ENCODE peak calls at places on chromosomes 11 and 22, in six cellular contexts. Z is GM12892, X is HepG2, S is H1, M is K562, E is SK-N-SH. N is an unnamed sample.
A peak's percentile ranks its signal among the peaks of the same experiment; 100 is the strongest.

GRCh38 chr11:73001615-73002014 is 140.5 kb downstream of the FCHSD2 start:
- DNase-seq in Z (no peak), X (no peak), S (no peak), M (no peak), E (no peak), N (no peak)

GRCh38 chr11:76314741-76315090 is 66.2 kb downstream of the THAP12 start:
- DNase-seq in Z (no peak), X (no peak), S (no peak), M (no peak), E (no peak), N (no peak)

GRCh38 chr22:38755155-38755910 is 465 bp downstream of the SUN2 start:
- DNase-seq in Z (peak; percentile 54), X (peak; percentile 80), S (no peak), M (peak; percentile 91), E (peak; percentile 80), N (no peak)

GRCh38 chr11:110513521-110514450 is 84.0 kb downstream of the FDX1 start:
- DNase-seq in Z (no peak), X (no peak), S (no peak), M (no peak), E (no peak), N (no peak)

GRCh38 chr11:114812698-114813097 is 134.4 kb downstream of the NXPE2 start:
- DNase-seq in Z (no peak), X (no peak), S (no peak), M (no peak), E (no peak), N (no peak)

GRCh38 chr11:9758676-9759518 is 95.0 kb downstream of the SWAP70 start:
- DNase-seq in Z (peak; percentile 56), X (peak; percentile 53), S (no peak), M (peak; percentile 66), E (peak; percentile 92), N (peak; percentile 52)

GRCh38 chr22:47163876-47164513 is 401.5 kb downstream of the TBC1D22A start:
- DNase-seq in Z (no peak), X (no peak), S (no peak), M (no peak), E (no peak), N (no peak)

GRCh38 chr11:118834428-118835028 is 43.6 kb upstream of the DDX6 start:
- DNase-seq in Z (no peak), X (no peak), S (no peak), M (no peak), E (no peak), N (no peak)

GRCh38 chr11:118621071-118621815 is 13.8 kb downstream of the PHLDB1 start:
- DNase-seq in Z (no peak), X (peak; percentile 85), S (no peak), M (peak; percentile 91), E (peak; percentile 93), N (peak; percentile 51)

GRCh38 chr22:37177755-37178154 is 10.3 kb downstream of the C1QTNF6 start:
- DNase-seq in Z (no peak), X (no peak), S (no peak), M (no peak), E (no peak), N (no peak)

GRCh38 chr22:37179622-37180420 is 8.2 kb downstream of the C1QTNF6 start:
- DNase-seq in Z (no peak), X (no peak), S (no peak), M (no peak), E (no peak), N (no peak)

GRCh38 chr22:37177221-37177620 is 10.8 kb downstream of the C1QTNF6 start:
- DNase-seq in Z (no peak), X (no peak), S (no peak), M (no peak), E (no peak), N (no peak)

GRCh38 chr22:37179126-37179470 is 8.9 kb downstream of the C1QTNF6 start:
- DNase-seq in Z (no peak), X (no peak), S (no peak), M (no peak), E (no peak), N (no peak)

DNA sequence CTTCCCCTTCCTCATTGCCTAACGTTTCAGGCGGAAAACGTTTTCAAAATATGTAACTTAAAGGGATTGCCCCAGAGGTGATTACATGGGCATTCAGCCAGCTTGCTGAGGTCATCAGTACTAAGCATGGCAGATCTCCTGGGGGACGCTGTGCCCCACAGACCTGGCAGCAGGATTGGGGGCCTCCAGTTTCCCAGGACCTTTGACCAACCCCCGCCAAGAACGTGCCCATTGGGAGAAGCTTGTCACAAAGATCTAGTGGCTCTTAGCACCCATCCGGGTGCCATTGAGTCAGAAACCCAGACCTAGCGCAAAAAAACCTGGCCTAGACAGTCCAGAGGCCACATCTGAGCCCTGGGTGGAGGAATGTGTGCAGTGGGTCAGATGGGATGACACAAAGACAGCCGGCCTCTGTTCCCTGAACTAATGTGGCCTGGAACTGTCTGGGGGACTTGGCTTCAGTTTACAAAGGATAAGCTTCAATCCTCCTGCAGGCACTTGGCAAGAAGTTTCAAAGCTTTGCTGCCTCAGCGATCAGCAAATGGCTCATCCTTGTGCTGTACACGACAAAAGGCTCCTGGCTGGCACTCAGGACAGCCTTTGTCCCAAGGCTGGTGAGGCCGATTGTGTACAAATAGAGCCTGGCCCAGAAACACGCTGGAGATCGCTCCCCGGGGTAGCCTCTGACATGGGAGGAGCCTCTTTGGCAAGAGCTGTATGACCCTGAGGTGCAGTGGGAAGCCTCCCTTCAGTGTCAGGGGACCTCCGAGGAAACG is 9.5 kb downstream of the C1QTNF6 start:
- DNase-seq in Z (no peak), X (peak; percentile 67), S (no peak), M (no peak), E (no peak), N (no peak)
- TF ChIP-seq TAF1 in Z (no peak), X (no peak), S (no peak), M (no peak), E (no peak), N (no peak)

GRCh38 chr11:62540804-62541671 is 5.6 kb downstream of the AHNAK start:
- DNase-seq in Z (peak; percentile 52), X (no peak), S (no peak), M (no peak), E (no peak), N (no peak)

GRCh38 chr11:62542111-62542745 is 4.4 kb downstream of the AHNAK start:
- DNase-seq in Z (no peak), X (no peak), S (no peak), M (no peak), E (no peak), N (no peak)

GRCh38 chr11:62536301-62536957 is 10.2 kb downstream of the AHNAK start:
- DNase-seq in Z (no peak), X (no peak), S (no peak), M (no peak), E (no peak), N (no peak)

GRCh38 chr11:62538470-62539237 is 8.0 kb downstream of the AHNAK start:
- DNase-seq in Z (no peak), X (no peak), S (no peak), M (no peak), E (no peak), N (no peak)

DNA sequence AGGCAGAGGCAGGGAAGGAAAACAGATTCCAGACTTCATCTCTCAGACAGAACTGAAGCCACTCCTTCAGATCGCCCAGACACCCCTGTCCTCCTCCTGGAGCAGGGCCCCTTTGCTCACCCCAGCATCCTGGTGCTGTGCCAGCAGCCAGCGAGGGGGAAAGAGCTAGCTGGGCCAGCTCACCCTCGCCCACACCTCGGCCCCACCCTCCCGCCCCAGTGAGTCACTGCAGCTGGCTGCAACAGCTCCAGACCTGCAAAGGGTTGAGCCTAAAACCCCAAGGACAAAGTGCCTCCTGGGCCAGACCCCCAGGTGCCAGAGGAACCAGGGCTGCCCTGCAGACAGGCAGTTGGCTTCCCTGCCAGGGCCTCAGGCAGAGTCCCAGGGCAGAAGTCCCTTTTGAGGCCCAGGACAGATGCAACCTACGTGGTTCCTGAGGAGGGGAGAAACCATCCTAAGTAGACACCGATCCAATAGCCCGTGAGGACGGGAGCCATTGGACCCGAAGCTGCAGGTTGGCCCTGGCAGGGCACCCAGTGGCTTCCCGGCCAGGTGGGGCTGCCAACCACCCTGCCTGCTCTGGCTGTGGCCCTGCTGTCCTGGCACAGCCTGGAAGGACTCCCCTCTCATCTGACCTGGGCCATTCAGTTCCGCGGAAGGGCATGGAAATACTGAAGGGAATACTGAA is 7.2 kb downstream of the AHNAK start:
- DNase-seq in Z (no peak), X (no peak), S (no peak), M (peak; percentile 38), E (peak; percentile 81), N (no peak)
- TF ChIP-seq TAF1 in Z (no peak), X (no peak), S (no peak), M (no peak), E (no peak), N (no peak)

GRCh38 chr11:12640355-12640754 is 33.9 kb upstream of the TEAD1 start:
- DNase-seq in Z (no peak), X (no peak), S (no peak), M (no peak), E (no peak), N (no peak)

GRCh38 chr11:12643029-12643428 is 31.2 kb upstream of the TEAD1 start:
- DNase-seq in Z (no peak), X (no peak), S (no peak), M (no peak), E (no peak), N (no peak)

GRCh38 chr11:12639388-12639787 is 34.8 kb upstream of the TEAD1 start:
- DNase-seq in Z (no peak), X (no peak), S (no peak), M (no peak), E (no peak), N (no peak)

GRCh38 chr11:12642040-12642439 is 32.2 kb upstream of the TEAD1 start:
- DNase-seq in Z (no peak), X (peak; percentile 57), S (no peak), M (no peak), E (no peak), N (no peak)

GRCh38 chr11:12640926-12641849 is 33.0 kb upstream of the TEAD1 start:
- DNase-seq in Z (no peak), X (peak; percentile 15), S (no peak), M (no peak), E (no peak), N (peak; percentile 48)
- TF ChIP-seq TAF1 in Z (no peak), X (no peak), S (no peak), M (no peak), E (no peak), N (no peak)

GRCh38 chr11:121487191-121487590 is 34.4 kb upstream of the SORL1-AS1 start:
- DNase-seq in Z (no peak), X (no peak), S (no peak), M (no peak), E (no peak), N (no peak)
- TF ChIP-seq TAF1 in Z (no peak), X (no peak), S (no peak), M (no peak), E (no peak), N (no peak)